ENCODE peak calls at places on chromosomes 1 and 21, in ten cellular contexts. V, H, P, F, Q, O, E, W, S and G are unnamed samples.

GRCh38 chr1:116941670-116942069 is 32.0 kb downstream of the PTGFRN start:
- DNase-seq in F (no peak), Q (no peak), P (no peak), S (no peak), W (no peak), H (no peak), E (no peak), O (no peak), V (no peak), G (no peak)

GRCh38 chr1:21251773-21252471 is 38.3 kb downstream of the ECE1 start:
- DNase-seq in Q (no peak), F (peak), P (no peak), O (no peak), V (peak), S (peak), E (peak), W (peak), H (peak), G (peak)

GRCh38 chr1:17120962-17121837 is 1.9 kb upstream of the PADI2 start:
- DNase-seq in V (no peak), S (peak), Q (no peak), F (no peak), H (no peak), O (no peak), P (no peak), E (peak), W (peak), G (no peak)

GRCh38 chr1:97563926-97564325 is 356.9 kb downstream of the DPYD start:
- DNase-seq in Q (no peak), V (no peak), P (no peak), F (no peak), E (no peak), O (no peak), H (no peak), W (no peak), S (no peak), G (no peak)

GRCh38 chr1:30372792-30373433 is 350.5 kb downstream of the MATN1 start:
- DNase-seq in E (no peak), O (no peak), W (no peak), F (no peak), S (no peak), Q (no peak), P (no peak), V (no peak), H (no peak), G (no peak)

GRCh38 chr1:67582625-67583461 is 102.2 kb upstream of the GADD45A start:
- DNase-seq in H (no peak), P (no peak), F (no peak), V (no peak), S (no peak), E (no peak), O (no peak), Q (no peak), W (no peak), G (no peak)

GRCh38 chr1:148372731-148373130 is 110.4 kb downstream of the PPIAL4G start:
- DNase-seq in H (peak), E (no peak), O (no peak), S (peak), Q (peak), V (no peak), F (no peak), W (peak), P (no peak), G (no peak)

GRCh38 chr1:10161541-10162290 is 48.7 kb upstream of the KIF1B start:
- DNase-seq in O (no peak), H (no peak), S (no peak), F (no peak), W (no peak), V (no peak), P (no peak), Q (no peak), E (no peak), G (no peak)

GRCh38 chr1:24870551-24871195 is 59.4 kb downstream of the RUNX3 start:
- DNase-seq in E (no peak), Q (no peak), H (no peak), S (no peak), P (no peak), F (no peak), W (no peak), V (no peak), O (no peak), G (no peak)

GRCh38 chr1:246477634-246478033 is 29.4 kb downstream of the SMYD3 start:
- DNase-seq in W (no peak), Q (no peak), E (no peak), O (no peak), H (no peak), S (no peak), F (no peak), V (no peak), P (no peak), G (no peak)

GRCh38 chr1:8680628-8681316 is 136.7 kb downstream of the RERE start:
- DNase-seq in F (no peak), S (no peak), Q (no peak), V (no peak), H (no peak), E (no peak), W (no peak), P (no peak), O (no peak), G (no peak)

GRCh38 chr21:36750579-36750959 is 51.7 kb downstream of the SIM2 start:
- DNase-seq in P (no peak), E (no peak), F (no peak), H (no peak), W (no peak), V (no peak), Q (no peak), O (no peak), S (no peak), G (no peak)

GRCh38 chr1:86155807-86156561 is 588 bp downstream of the COL24A1 start:
- DNase-seq in V (no peak), W (peak), Q (peak), O (no peak), E (no peak), P (peak), F (no peak), H (no peak), S (peak), G (no peak)

GRCh38 chr21:31110430-31110829 is 72.2 kb upstream of the KRTAP19-8 start:
- DNase-seq in F (no peak), Q (no peak), P (no peak), H (no peak), S (no peak), O (no peak), V (no peak), W (no peak), E (no peak), G (no peak)

GRCh38 chr21:36848875-36849274 is 117.6 kb downstream of the HLCS start:
- DNase-seq in Q (no peak), F (no peak), O (no peak), P (no peak), H (no peak), S (no peak), E (no peak), V (no peak), W (no peak), G (no peak)

GRCh38 chr1:85264150-85264549 is 4.7 kb upstream of the C1orf52 start:
- DNase-seq in Q (no peak), V (no peak), F (no peak), W (peak), E (no peak), S (no peak), H (no peak), P (no peak), O (no peak), G (no peak)

GRCh38 chr1:206507395-206508129 is at the start of gene RASSF5:
- DNase-seq in S (peak), W (peak), E (peak), F (no peak), H (peak), O (peak), P (peak), V (peak), Q (peak), G (peak)

GRCh38 chr1:193590102-193590501 is 403.7 kb upstream of the B3GALT2 start:
- DNase-seq in S (no peak), E (no peak), F (no peak), V (no peak), P (no peak), O (no peak), H (no peak), W (peak), Q (no peak), G (no peak)

GRCh38 chr1:77039739-77040138 is 172.5 kb downstream of the ST6GALNAC5 start:
- DNase-seq in S (peak), V (peak), P (no peak), O (no peak), H (no peak), W (peak), E (peak), F (peak), Q (no peak), G (no peak)

GRCh38 chr1:90835661-90836344 is 118.7 kb upstream of the BARHL2 start:
- DNase-seq in V (no peak), S (no peak), W (no peak), O (no peak), E (no peak), F (no peak), P (no peak), H (no peak), Q (no peak), G (no peak)

GRCh38 chr1:151887028-151887427 is 22.3 kb downstream of the THEM4 start:
- DNase-seq in P (no peak), W (peak), E (peak), Q (no peak), V (peak), O (no peak), S (peak), F (no peak), H (no peak), G (no peak)

GRCh38 chr1:9180077-9180819 is 51.3 kb upstream of the GPR157 start:
- DNase-seq in H (no peak), E (peak), V (no peak), O (peak), W (peak), F (no peak), Q (no peak), S (peak), P (no peak), G (no peak)

GRCh38 chr1:7388488-7389185 is 382.5 kb upstream of the VAMP3 start:
- DNase-seq in F (no peak), V (no peak), W (peak), S (no peak), O (no peak), Q (no peak), P (no peak), E (peak), H (no peak), G (no peak)

GRCh38 chr1:212974735-212975606 is 24.6 kb downstream of the VASH2 start:
- DNase-seq in O (no peak), Q (no peak), E (no peak), S (no peak), F (no peak), H (no peak), P (no peak), V (no peak), W (no peak), G (no peak)

GRCh38 chr1:71424536-71424935 is 343.7 kb upstream of the ZRANB2 start:
- DNase-seq in V (no peak), F (no peak), S (no peak), W (no peak), H (no peak), P (no peak), Q (no peak), E (no peak), O (no peak), G (no peak)

GRCh38 chr1:40305871-40306270 is 11.2 kb downstream of the COL9A2 start:
- DNase-seq in V (no peak), P (no peak), E (no peak), F (no peak), H (no peak), Q (no peak), W (no peak), S (no peak), O (no peak), G (no peak)

GRCh38 chr1:173866462-173866861 is 1.3 kb downstream of the GAS5 start:
- DNase-seq in O (no peak), E (no peak), V (no peak), W (no peak), S (no peak), F (no peak), H (no peak), Q (peak), P (no peak), G (no peak)

GRCh38 chr21:34630536-34631143 is 15.7 kb upstream of the RCAN1 start:
- DNase-seq in Q (peak), V (peak), P (peak), E (peak), S (peak), H (peak), F (no peak), O (peak), W (peak), G (peak)